ENCODE peak calls at places on chromosomes 13 and 19, in four cellular contexts. C, P, S and H are unnamed samples.
A peak's percentile ranks its signal among the peaks of the same experiment; 100 is the strongest.

GRCh38 chr13:110250258-110250891 is 56.6 kb downstream of the COL4A1 start:
- DNase-seq in P (peak; percentile 54), C (no peak), S (no peak), H (no peak)

GRCh38 chr19:13095934-13096890 is 6.4 kb downstream of the LYL1 start:
- DNase-seq in S (no peak), C (no peak), P (no peak), H (no peak)

GRCh38 chr19:5138606-5139594 is 170.0 kb downstream of the KDM4B start:
- DNase-seq in C (no peak), P (peak; percentile 84), S (peak; percentile 50), H (no peak)

GRCh38 chr13:113781571-113781970 is 22.5 kb downstream of the TMEM255B start:
- DNase-seq in C (no peak), S (no peak), P (no peak), H (no peak)

GRCh38 chr13:21389124-21389523 is 70.0 kb downstream of the ZDHHC20 start:
- DNase-seq in S (no peak), C (no peak), P (no peak), H (no peak)

GRCh38 chr13:19862511-19863313 is 737 bp downstream of the ZMYM5 start:
- DNase-seq in S (peak; percentile 18), P (peak; percentile 60), C (no peak), H (peak; percentile 12)

GRCh38 chr19:45591004-45591637 is 6.5 kb upstream of the OPA3 start:
- DNase-seq in S (peak; percentile 30), C (no peak), P (peak; percentile 70), H (no peak)

GRCh38 chr19:16406356-16406755 is 65.4 kb downstream of the EPS15L1 start:
- DNase-seq in P (no peak), C (no peak), S (no peak), H (no peak)

GRCh38 chr19:55032170-55032569 is 5.9 kb downstream of the GP6 start:
- DNase-seq in C (no peak), P (no peak), S (no peak), H (no peak)